ENCODE peak calls at places on chromosomes 12 and 14, in five cellular contexts. S is stimulated activated CD4-positive, alpha-beta T cell treated with anti-CD3 and anti-CD28 coated beads, TNF-alpha, amount 100 ng/mL, for 24 hours; F is GM13977; H is CD8-positive, alpha-beta T cell; T is iPS DF 19.7. Y is an unnamed sample.
A peak's percentile ranks its signal among the peaks of the same experiment; 100 is the strongest.

GRCh38 chr12:4421590-4422031 is 24.0 kb downstream of the FGF6 start:
- DNase-seq in S (no peak), F (peak; percentile 82), H (no peak), T (peak; percentile 42), Y (no peak)

GRCh38 chr14:98725196-98725595 is 546.8 kb downstream of the BCL11B start:
- DNase-seq in S (no peak), F (no peak), H (no peak), T (no peak), Y (no peak)

GRCh38 chr12:15601210-15601800 is 187.9 kb downstream of the EPS8 start:
- DNase-seq in S (no peak), F (no peak), H (no peak), T (no peak), Y (no peak)

GRCh38 chr12:28253175-28253641 is 63.0 kb downstream of the CCDC91 start:
- DNase-seq in S (peak; percentile 7), F (peak; percentile 32), H (no peak), T (no peak), Y (peak; percentile 31)

GRCh38 chr14:90897022-90897421 is 80.8 kb upstream of the TTC7B start:
- DNase-seq in S (no peak), F (no peak), H (no peak), T (no peak), Y (no peak)

GRCh38 chr12:91636721-91637120 is 454.1 kb upstream of the DCN start:
- DNase-seq in S (no peak), F (no peak), H (no peak), T (no peak), Y (no peak)

GRCh38 chr12:52081263-52081733 is 1.8 kb downstream of the SMIM41 start:
- DNase-seq in S (no peak), F (peak; percentile 67), H (peak; percentile 37), T (no peak), Y (no peak)

GRCh38 chr14:38290601-38291190 is 34.8 kb upstream of the CLEC14A start:
- DNase-seq in S (no peak), F (no peak), H (no peak), T (no peak), Y (no peak)

GRCh38 chr14:106500571-106500970 is 974.2 kb downstream of the TMEM121 start:
- DNase-seq in S (no peak), F (no peak), H (no peak), T (no peak), Y (no peak)

Y was measured in GM12864.